ENCODE peak calls at places on chromosomes 5 and 9, in five cellular contexts. W is neural crest cell; T is fibroblast of mammary gland; H is activated naive CD4-positive, alpha-beta T cell treated with anti-CD3 and anti-CD28 coated beads for 36 hours; A is activated naive CD8-positive, alpha-beta T cell treated with anti-CD3 and anti-CD28 coated beads, Interleukin-2, amount 50 U/mL, for 16 hours. M is an unnamed sample.

GRCh38 chr9:33250458-33250995 is 10.6 kb downstream of the SPINK4 start:
- DNase-seq in W (no peak), T (peak), A (no peak), H (no peak), M (no peak)

GRCh38 chr5:105806601-105807000 is 1864.1 kb downstream of the EFNA5 start:
- DNase-seq in T (no peak), A (no peak), H (no peak), W (no peak), M (no peak)

GRCh38 chr5:102200861-102201260 is 95.2 kb downstream of the SLCO4C1 start:
- DNase-seq in H (no peak), A (no peak), T (no peak), W (no peak), M (no peak)

GRCh38 chr5:1011226-1011631 is 2.6 kb downstream of the NKD2 start:
- DNase-seq in A (peak), W (no peak), H (peak), T (no peak), M (peak)

GRCh38 chr9:135887021-135887507 is 20.3 kb downstream of the CAMSAP1 start:
- DNase-seq in H (peak), A (no peak), W (no peak), T (peak), M (peak)

GRCh38 chr9:109498195-109499060 is at the start of gene PTPN3:
- DNase-seq in A (no peak), T (no peak), W (no peak), H (no peak), M (peak)

GRCh38 chr5:34655354-34655991 is 655 bp upstream of the RAI14 start:
- DNase-seq in W (peak), A (no peak), T (peak), H (peak), M (peak)

GRCh38 chr9:127953768-127954505 is 16.3 kb upstream of the DPM2 start:
- DNase-seq in A (no peak), H (peak), W (no peak), T (no peak), M (no peak)

GRCh38 chr5:82274343-82275266 is 3.5 kb downstream of the RPS23 start:
- DNase-seq in A (no peak), T (peak), W (no peak), H (no peak), M (peak)

GRCh38 chr5:53558966-53559365 is 1.5 kb upstream of the NDUFS4 start:
- DNase-seq in T (no peak), H (no peak), A (no peak), W (no peak), M (no peak)

GRCh38 chr9:22469928-22470544 is 23.4 kb downstream of the DMRTA1 start:
- DNase-seq in T (peak), H (peak), A (no peak), W (peak), M (peak)